ENCODE peak calls at places on chromosome 15, in seven cellular contexts. F, Y, D, P, M, S and G are unnamed samples.

GRCh38 chr15:56732881-56733130 is 503 bp downstream of the ZNF280D start:
- DNase-seq in M (no peak), D (no peak), P (peak), S (no peak), F (no peak), Y (no peak), G (no peak)

GRCh38 chr15:70112018-70112395 is 14.3 kb upstream of the TLE3 start:
- DNase-seq in D (no peak), P (no peak), F (no peak), S (no peak), M (no peak), Y (no peak), G (no peak)

GRCh38 chr15:52162260-52162659 is 28.9 kb downstream of the GNB5 start:
- DNase-seq in F (no peak), P (no peak), Y (no peak), M (no peak), S (no peak), D (peak), G (no peak)

GRCh38 chr15:57554821-57555185 is 36.9 kb upstream of the MYZAP start:
- DNase-seq in Y (no peak), P (no peak), F (no peak), M (no peak), D (no peak), S (no peak), G (no peak)

GRCh38 chr15:71072423-71072822 is 42.8 kb upstream of the THSD4 start:
- DNase-seq in S (no peak), F (no peak), P (no peak), D (no peak), M (no peak), Y (no peak), G (no peak)

GRCh38 chr15:45732544-45733130 is 97.8 kb downstream of the SQOR start:
- DNase-seq in D (no peak), P (no peak), F (peak), S (no peak), M (no peak), Y (peak), G (no peak)

GRCh38 chr15:101016581-101016980 is 97.4 kb downstream of the LRRK1 start:
- DNase-seq in M (peak), D (no peak), F (no peak), Y (peak), S (no peak), P (no peak), G (no peak)

GRCh38 chr15:66848666-66849392 is 146.8 kb downstream of the SMAD6 start:
- DNase-seq in S (no peak), D (no peak), F (peak), M (no peak), Y (peak), P (no peak), G (no peak)

GRCh38 chr15:34085746-34086145 is 15.9 kb downstream of the EMC7 start:
- DNase-seq in D (peak), Y (no peak), M (no peak), F (no peak), S (no peak), P (no peak), G (no peak)

DNA sequence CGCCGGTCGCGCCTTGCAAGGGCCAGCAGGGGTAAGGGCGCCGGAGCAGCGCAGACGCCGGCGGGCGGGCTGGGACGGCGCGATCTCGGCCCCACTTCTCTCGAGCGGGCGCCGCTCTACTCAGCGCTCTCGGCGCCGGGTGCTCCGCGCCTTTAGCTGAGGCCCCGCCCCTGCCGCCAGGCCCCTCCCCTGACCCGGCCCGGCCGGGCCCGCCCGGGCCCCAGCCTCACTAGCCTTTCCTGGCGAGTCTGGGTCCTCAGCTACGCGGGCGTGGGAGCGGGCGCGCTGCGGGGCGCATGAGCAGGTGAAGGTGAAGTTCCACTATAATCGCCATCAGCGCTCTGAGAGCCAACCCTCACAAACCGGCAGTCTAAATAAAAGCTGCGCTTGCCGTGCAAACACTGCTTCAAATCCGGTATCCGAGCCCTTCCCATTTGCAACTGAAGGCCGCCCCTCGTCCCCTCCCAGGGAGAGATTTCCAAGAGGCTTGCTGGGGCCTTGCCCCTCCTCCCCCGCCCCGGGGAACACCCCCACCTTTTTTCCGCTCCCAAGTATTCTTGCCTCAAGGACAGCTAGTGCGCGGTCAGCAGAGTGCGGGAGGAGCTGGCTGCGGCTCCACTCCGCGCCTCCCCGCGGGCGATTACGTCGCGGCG is at the start of gene RPP25:
- DNase-seq in Y (peak), F (peak), S (peak), P (peak), D (peak), M (peak), G (peak)
- TF ChIP-seq POLR2A in Y (peak), F (peak), S (peak), P (peak), D (no peak), M (no peak), G (peak)

DNA sequence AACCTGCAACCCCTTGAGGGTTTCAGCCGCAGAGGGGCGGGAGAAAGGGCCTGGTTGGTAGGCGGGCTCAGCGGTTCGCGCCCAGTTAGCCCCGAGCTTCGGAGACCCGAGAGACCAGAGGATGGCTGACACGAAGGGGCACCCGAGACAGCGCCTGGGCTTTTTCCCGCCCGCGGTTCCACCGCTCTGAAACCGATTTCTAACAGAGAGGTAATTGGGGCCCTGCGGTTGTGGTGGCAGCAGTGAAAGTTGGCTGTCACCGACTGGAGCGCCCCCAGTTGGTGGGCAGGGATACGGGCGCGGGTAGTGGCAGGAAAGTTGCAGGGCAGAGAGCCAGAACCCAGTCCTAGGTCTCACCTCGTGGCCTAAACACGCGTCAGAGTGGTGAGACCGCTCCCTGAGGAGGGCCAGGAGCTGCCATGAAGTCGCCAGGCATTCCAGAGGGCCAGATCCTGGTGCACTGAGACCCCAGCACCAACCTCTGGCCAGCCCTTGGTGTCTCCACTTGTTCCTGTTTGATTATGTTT is 590 bp upstream of the ELL3 start:
- DNase-seq in S (peak), P (no peak), F (peak), Y (peak), D (peak), M (peak), G (peak)
- TF ChIP-seq POLR2A in S (peak), P (no peak), F (peak), Y (no peak), D (no peak), M (no peak), G (peak)

DNA sequence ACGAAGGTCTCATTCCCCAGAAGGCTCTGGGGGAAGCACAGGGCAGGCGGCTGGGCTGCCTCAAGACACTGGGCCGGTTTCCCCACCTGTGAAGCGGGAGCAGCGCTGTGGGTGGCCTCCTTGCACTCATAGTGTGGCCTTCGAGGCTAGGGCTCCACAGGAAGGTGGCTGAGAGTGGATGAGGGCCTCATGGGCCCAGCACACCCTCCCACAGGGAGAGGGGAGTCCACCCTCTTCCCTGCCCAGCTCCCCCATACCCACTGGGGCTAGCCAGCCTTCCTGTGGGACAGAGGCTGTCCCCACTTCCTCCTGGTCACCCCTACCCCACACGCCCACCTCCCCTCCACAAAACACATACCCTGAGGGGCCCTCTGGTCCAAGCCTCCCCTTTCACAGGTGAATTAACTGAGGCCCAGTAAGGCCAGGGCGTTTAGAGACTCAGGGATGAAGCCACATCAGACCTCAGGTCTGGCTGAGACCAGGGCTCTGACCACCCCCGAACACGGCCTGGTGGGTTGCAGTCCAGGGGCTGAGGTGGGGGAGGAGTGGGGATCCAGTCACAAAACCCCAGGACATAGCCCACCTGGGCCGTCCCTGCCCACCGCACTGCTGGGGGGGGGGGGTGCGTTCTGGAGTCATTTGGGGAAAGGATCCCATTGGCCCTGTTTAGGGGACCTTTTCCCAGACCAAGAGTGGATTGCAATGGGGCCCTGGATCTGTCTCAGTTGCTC is 1.1 kb downstream of the ANPEP start:
- DNase-seq in P (no peak), M (no peak), S (no peak), F (no peak), D (no peak), Y (no peak), G (no peak)
- TF ChIP-seq POLR2A in P (no peak), M (no peak), S (no peak), F (no peak), D (no peak), Y (no peak), G (no peak)

GRCh38 chr15:48544816-48545215 is 100.7 kb downstream of the FBN1 start:
- DNase-seq in P (no peak), F (no peak), D (peak), Y (no peak), S (no peak), M (no peak), G (no peak)

GRCh38 chr15:48536681-48537091 is 108.8 kb downstream of the FBN1 start:
- DNase-seq in M (no peak), Y (no peak), S (no peak), F (peak), P (no peak), D (peak), G (no peak)

GRCh38 chr15:48537277-48538113 is 108.0 kb downstream of the FBN1 start:
- DNase-seq in F (no peak), S (no peak), D (peak), M (no peak), P (no peak), Y (no peak), G (no peak)

GRCh38 chr15:48538941-48539340 is 106.6 kb downstream of the FBN1 start:
- DNase-seq in F (no peak), Y (no peak), D (no peak), S (no peak), P (no peak), M (no peak), G (no peak)

DNA sequence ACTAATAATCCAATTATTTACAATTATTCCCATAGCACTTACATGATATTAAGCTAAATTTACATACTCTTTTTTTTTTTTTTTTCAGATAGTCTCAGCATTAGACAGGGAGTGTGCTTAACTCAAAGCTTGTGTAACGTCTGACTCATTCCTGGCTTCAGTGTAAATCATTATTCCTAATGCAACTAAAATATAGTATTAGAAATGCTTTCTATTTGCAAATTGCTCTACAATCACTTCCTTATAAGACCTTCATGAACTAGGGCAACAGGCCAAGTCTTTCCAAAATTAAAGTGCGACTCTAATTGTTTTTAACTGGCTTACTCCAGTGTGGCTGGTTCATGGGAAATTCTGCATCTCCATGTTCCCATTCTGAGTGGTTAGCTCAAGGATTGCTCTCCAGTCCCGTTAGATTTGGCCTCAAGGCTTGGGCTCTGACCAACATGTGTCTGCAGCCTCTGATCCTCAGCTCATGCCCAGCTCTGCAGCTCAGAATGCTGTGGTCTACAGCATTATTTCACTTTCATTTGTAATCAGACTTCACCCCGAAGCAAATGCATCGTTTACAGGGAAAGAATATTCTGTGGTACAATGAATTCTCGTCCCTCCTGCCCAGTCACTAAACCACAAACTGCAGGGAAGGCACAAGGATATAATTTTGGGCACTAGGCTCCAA is 103.7 kb downstream of the FBN1 start:
- DNase-seq in P (no peak), F (peak), D (peak), Y (no peak), S (no peak), M (no peak), G (no peak)
- TF ChIP-seq POLR2A in P (no peak), F (no peak), D (no peak), Y (no peak), S (no peak), M (no peak), G (no peak)

DNA sequence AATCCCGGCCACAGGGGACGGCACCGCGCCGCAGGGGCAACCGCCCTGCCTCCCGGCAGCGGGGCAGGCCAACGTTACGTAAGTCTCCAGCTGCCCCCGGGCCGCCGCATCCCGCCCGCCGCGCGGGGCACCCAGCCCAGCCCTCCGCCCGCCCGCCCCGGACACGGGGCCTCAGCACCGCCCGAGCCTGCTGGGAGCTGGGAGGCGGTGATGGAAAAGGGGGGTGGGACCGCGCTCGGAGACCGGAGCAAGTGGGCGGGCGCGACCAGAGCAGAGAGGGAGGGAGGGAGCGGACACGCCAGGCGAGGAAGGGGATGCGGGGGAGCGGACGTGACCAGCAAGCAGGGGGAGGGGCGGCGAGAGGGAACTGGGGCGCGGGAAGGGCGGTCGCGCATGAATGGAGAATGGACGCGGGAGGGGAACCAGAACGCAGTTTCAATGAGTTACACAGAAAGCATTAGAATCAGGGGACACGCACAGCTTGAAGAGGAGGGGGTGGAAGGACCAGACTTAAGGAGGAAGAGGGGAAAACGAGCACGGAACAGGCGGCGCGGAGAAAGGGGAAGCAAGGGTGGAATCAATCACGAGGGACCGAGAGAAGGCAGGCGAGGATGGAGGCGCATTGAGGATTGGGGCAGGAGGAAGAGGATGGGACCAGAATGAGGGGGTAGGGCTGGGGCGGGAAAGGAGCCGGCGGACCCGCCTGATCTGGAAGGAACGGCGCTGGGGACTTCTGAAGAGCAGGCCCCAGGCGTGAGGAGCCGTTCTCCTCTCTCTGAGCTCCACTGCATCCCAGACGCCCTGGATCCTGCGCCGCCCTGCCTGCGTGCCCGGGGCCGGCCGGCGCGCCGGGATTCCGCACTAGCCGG is 559 bp downstream of the PKM start:
- DNase-seq in D (peak), M (peak), F (peak), P (peak), S (peak), Y (peak), G (no peak)
- TF ChIP-seq POLR2A in D (peak), M (no peak), F (peak), P (peak), S (peak), Y (no peak), G (no peak)

GRCh38 chr15:72155021-72155621 is 36.9 kb downstream of the SENP8 start:
- DNase-seq in Y (peak), D (peak), P (peak), M (peak), S (peak), F (peak), G (no peak)
- TF ChIP-seq POLR2A in Y (peak), D (no peak), P (no peak), M (no peak), S (no peak), F (no peak), G (no peak)